ENCODE peak calls at places on chromosomes 1 and 21, in four cellular contexts. O is IMR-90, M is mesendoderm, B is H1. F is an unnamed sample.

GRCh38 chr1:81804320-81804719 is 3.6 kb downstream of the ADGRL2 start:
- DNase-seq in O (no peak), M (peak; percentile 67), B (no peak), F (peak; percentile 58)

GRCh38 chr1:21149430-21149861 is 27.3 kb downstream of the EIF4G3 start:
- DNase-seq in O (peak; percentile 56), M (peak; percentile 78), B (no peak), F (no peak)

GRCh38 chr1:67642694-67643093 is 42.3 kb upstream of the GADD45A start:
- DNase-seq in O (no peak), M (no peak), B (no peak), F (peak; percentile 73)

GRCh38 chr1:172277277-172277676 is 143.2 kb upstream of the C1orf105 start:
- DNase-seq in O (peak; percentile 69), M (no peak), B (no peak), F (no peak)

GRCh38 chr1:229156819-229157218 is 114.1 kb upstream of the RAB4A start:
- DNase-seq in O (no peak), M (peak; percentile 75), B (no peak), F (no peak)

GRCh38 chr1:91572044-91572443 is 71.4 kb downstream of the CDC7 start:
- DNase-seq in O (no peak), M (no peak), B (no peak), F (no peak)

GRCh38 chr1:23913212-23913880 is at the start of gene CNR2:
- DNase-seq in O (no peak), M (no peak), B (no peak), F (no peak)

GRCh38 chr21:42364304-42364865 is 1.9 kb downstream of the TFF1 start:
- DNase-seq in O (no peak), M (no peak), B (no peak), F (no peak)

GRCh38 chr1:112517231-112517630 is 8.5 kb downstream of the WNT2B start:
- DNase-seq in O (no peak), M (no peak), B (no peak), F (no peak)

GRCh38 chr1:48208251-48208650 is 14.3 kb upstream of the SLC5A9 start:
- DNase-seq in O (no peak), M (peak; percentile 60), B (no peak), F (no peak)

GRCh38 chr1:202287196-202287595 is 54.5 kb downstream of the UBE2T start:
- DNase-seq in O (no peak), M (no peak), B (no peak), F (no peak)

GRCh38 chr21:20641251-20641650 is 357.0 kb upstream of the NCAM2 start:
- DNase-seq in O (no peak), M (no peak), B (no peak), F (no peak)

GRCh38 chr21:45555251-45555556 is 13.0 kb upstream of the SLC19A1 start:
- DNase-seq in O (peak; percentile 30), M (no peak), B (no peak), F (no peak)

GRCh38 chr1:110024613-110025012 is 9.8 kb upstream of the STRIP1 start:
- DNase-seq in O (no peak), M (no peak), B (no peak), F (no peak)

GRCh38 chr1:58813361-58813760 is 29.5 kb upstream of the JUN start:
- DNase-seq in O (peak; percentile 21), M (no peak), B (no peak), F (no peak)

GRCh38 chr1:99645199-99645598 is 714 bp upstream of the PALMD start:
- DNase-seq in O (peak; percentile 30), M (no peak), B (no peak), F (no peak)

GRCh38 chr1:79929356-79929755 is 922.8 kb upstream of the ADGRL4 start:
- DNase-seq in O (peak; percentile 77), M (no peak), B (no peak), F (no peak)

GRCh38 chr1:185880779-185881333 is 146.7 kb downstream of the HMCN1 start:
- DNase-seq in O (no peak), M (no peak), B (no peak), F (no peak)

GRCh38 chr1:47940779-47941178 is 56.4 kb downstream of the TRABD2B start:
- DNase-seq in O (no peak), M (no peak), B (no peak), F (no peak)

GRCh38 chr1:36925251-36925650 is 109.1 kb downstream of the GRIK3 start:
- DNase-seq in O (no peak), M (no peak), B (no peak), F (no peak)

GRCh38 chr1:118773656-118774055 is 214.5 kb downstream of the TBX15 start:
- DNase-seq in O (no peak), M (no peak), B (no peak), F (no peak)

GRCh38 chr1:36502616-36503015 is 19.9 kb upstream of the CSF3R start:
- DNase-seq in O (no peak), M (no peak), B (no peak), F (no peak)

GRCh38 chr1:159921251-159921650 is 4.1 kb downstream of the TAGLN2 start:
- DNase-seq in O (peak; percentile 21), M (no peak), B (no peak), F (no peak)

GRCh38 chr1:201312298-201312697 is 29.0 kb downstream of the PKP1 start:
- DNase-seq in O (no peak), M (no peak), B (no peak), F (no peak)

GRCh38 chr1:215530401-215530984 is 36.6 kb upstream of the KCTD3 start:
- DNase-seq in O (no peak), M (no peak), B (no peak), F (no peak)

GRCh38 chr1:34500451-34500850 is 254.4 kb upstream of the GJB5 start:
- DNase-seq in O (no peak), M (peak; percentile 52), B (no peak), F (peak; percentile 48)

GRCh38 chr1:156198831-156199349 is 5.0 kb downstream of the SLC25A44 start:
- DNase-seq in O (no peak), M (no peak), B (no peak), F (no peak)

GRCh38 chr1:209937996-209938959 is at the start of gene SYT14:
- DNase-seq in O (peak; percentile 25), M (peak; percentile 86), B (peak; percentile 31), F (peak; percentile 80)

GRCh38 chr1:15682886-15683410 is 1.2 kb upstream of the PLEKHM2 start:
- DNase-seq in O (no peak), M (no peak), B (no peak), F (no peak)

GRCh38 chr1:212040629-212041028 is 5.1 kb downstream of the DTL start:
- DNase-seq in O (no peak), M (no peak), B (no peak), F (no peak)

GRCh38 chr1:230301322-230301721 is 124.8 kb downstream of the PGBD5 start:
- DNase-seq in O (no peak), M (no peak), B (no peak), F (no peak)

GRCh38 chr1:212229654-212230053 is 55.6 kb upstream of the PPP2R5A start:
- DNase-seq in O (peak; percentile 85), M (no peak), B (no peak), F (no peak)

GRCh38 chr1:202210370-202210769 is 16.8 kb downstream of the LGR6 start:
- DNase-seq in O (peak; percentile 8), M (peak; percentile 50), B (no peak), F (no peak)

GRCh38 chr1:205496661-205497060 is 7.8 kb upstream of the CDK18 start:
- DNase-seq in O (no peak), M (peak; percentile 48), B (no peak), F (no peak)

GRCh38 chr21:36038701-36039497 is 21.4 kb downstream of the SETD4 start:
- DNase-seq in O (no peak), M (no peak), B (no peak), F (no peak)

GRCh38 chr1:214939180-214939579 is 143.4 kb upstream of the KCNK2 start:
- DNase-seq in O (no peak), M (no peak), B (no peak), F (no peak)

GRCh38 chr1:63674865-63675815 is 81.9 kb downstream of the PGM1 start:
- DNase-seq in O (no peak), M (no peak), B (no peak), F (no peak)

GRCh38 chr1:11025618-11026017 is 13.2 kb downstream of the TARDBP start:
- DNase-seq in O (no peak), M (no peak), B (no peak), F (no peak)
- H2BK15ac ChIP-seq in O (no peak overlapping the region), M (no peak overlapping the region), B (no peak overlapping the region), F (no peak overlapping the region)

GRCh38 chr1:8816831-8817412 is 518 bp downstream of the RERE start:
- DNase-seq in O (no peak), M (peak; percentile 42), B (no peak), F (no peak)
- H3K4ac ChIP-seq in O (peak overlapping the region; percentile 83), M (peak overlapping the region; percentile 85), B (peak overlapping the region; percentile 87), F (peak overlapping the region; percentile 97)

DNA sequence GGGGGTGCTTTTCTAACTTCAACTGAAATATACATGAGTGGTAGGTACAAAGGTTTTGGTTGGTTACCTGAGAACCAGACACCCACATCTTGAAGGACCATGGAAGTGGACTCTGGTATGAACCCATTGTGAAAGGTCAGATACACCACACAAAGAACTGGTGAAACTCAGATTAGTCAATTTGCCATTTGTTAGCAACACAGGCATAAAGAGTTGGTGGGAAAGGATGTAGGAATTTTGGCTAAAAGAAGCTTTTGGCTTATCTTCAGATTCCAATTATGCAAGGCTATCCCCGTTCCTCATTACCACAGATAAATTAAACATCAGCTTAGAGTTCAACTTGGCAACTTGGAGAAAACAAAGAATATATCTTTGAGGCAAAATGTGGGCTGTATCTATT is 87.0 kb upstream of the IRF2BP2 start:
- DNase-seq in O (peak; percentile 66), M (peak; percentile 46), B (no peak), F (no peak)
- H2BK15ac ChIP-seq in O (peak overlapping the region; percentile 82), M (no peak overlapping the region), B (no peak overlapping the region), F (no peak overlapping the region)

DNA sequence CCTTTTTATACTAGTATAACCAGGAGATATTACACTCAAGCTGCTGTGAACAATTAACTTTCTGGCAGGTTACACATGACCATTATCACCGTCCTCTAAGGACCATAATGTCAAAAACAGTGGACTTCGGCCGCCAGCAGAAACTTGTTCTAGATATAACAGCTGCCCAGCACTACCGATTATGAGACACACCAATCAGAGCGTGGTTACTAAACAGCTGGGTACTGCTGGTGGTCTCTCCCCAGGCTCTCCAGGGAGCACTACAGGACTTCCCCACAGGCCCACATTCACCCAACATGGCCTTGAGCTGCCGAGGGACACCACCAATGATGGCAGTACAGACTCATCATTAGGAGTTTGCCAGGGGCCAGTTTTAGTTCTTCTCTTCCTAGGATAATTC is 57.9 kb upstream of the CTBS start:
- DNase-seq in O (no peak), M (no peak), B (no peak), F (no peak)
- H3K4ac ChIP-seq in O (peak overlapping the region; percentile 5), M (no peak overlapping the region), B (no peak overlapping the region), F (no peak overlapping the region)

F was measured in neuronal stem cell.